ENCODE peak calls at places on chromosome 2, in eight cellular contexts. F is activated gamma-delta T cell treated with Interleukin-2 at 50 U/mL for 16 hours, Y is GM19239, P is T-helper 17 cell, C is uterus, N is NCI-H1694, J is M059J, Q is epithelial cell of esophagus. S is an unnamed sample.

GRCh38 chr2:235414422-235414821 is 79.4 kb upstream of the AGAP1 start:
- DNase-seq in P (no peak), C (no peak), F (no peak), Y (no peak), J (peak), N (peak), Q (no peak), S (no peak)

GRCh38 chr2:165469417-165469816 is at the start of gene CSRNP3:
- DNase-seq in C (peak), F (no peak), Y (no peak), N (peak), P (no peak), Q (peak), J (peak), S (peak)

GRCh38 chr2:183105402-183106134 is 18.7 kb upstream of the NUP35 start:
- DNase-seq in F (no peak), J (peak), P (no peak), Y (no peak), Q (peak), C (no peak), N (no peak), S (no peak)

GRCh38 chr2:147161746-147162145 is 683.1 kb upstream of the ACVR2A start:
- DNase-seq in F (no peak), C (no peak), N (no peak), Q (peak), J (no peak), Y (no peak), P (no peak), S (no peak)

GRCh38 chr2:46042207-46042637 is 255.0 kb upstream of the EPAS1 start:
- DNase-seq in Q (no peak), C (no peak), F (no peak), Y (no peak), P (no peak), J (no peak), N (no peak), S (no peak)

GRCh38 chr2:74540291-74540690 is 10.6 kb downstream of the HTRA2 start:
- DNase-seq in F (no peak), Q (no peak), P (no peak), C (no peak), N (no peak), Y (no peak), J (no peak), S (no peak)

GRCh38 chr2:45083175-45083574 is 73.9 kb upstream of the SIX2 start:
- DNase-seq in Y (no peak), F (no peak), C (no peak), Q (no peak), N (no peak), P (no peak), J (peak), S (peak)

GRCh38 chr2:218387369-218388194 is 5.5 kb downstream of the SLC11A1 start:
- DNase-seq in C (no peak), Q (peak), J (no peak), P (no peak), Y (no peak), N (peak), F (no peak), S (peak)

GRCh38 chr2:23380562-23381065 is 4.4 kb upstream of the KLHL29 start:
- DNase-seq in Q (no peak), N (no peak), Y (no peak), P (no peak), C (no peak), F (no peak), J (peak), S (no peak)

GRCh38 chr2:239285071-239285931 is 115.5 kb downstream of the HDAC4 start:
- DNase-seq in P (no peak), J (no peak), Y (no peak), N (no peak), F (no peak), C (no peak), Q (no peak), S (peak)

S was measured in astrocyte of the hippocampus.